ENCODE peak calls at places on chromosome 14, in eight cellular contexts. One of them, this sample, is unnamed.

GRCh38 chr14:30874999-30875787 is 834 bp downstream of the COCH start:
- DNase-seq in RWPE1: no peak
- DNase-seq in psoas muscle: peak; percentile 52
- DNase-seq in GM04503: no peak
- DNase-seq in AG09319: no peak
- DNase-seq in breast epithelium: no peak
- DNase-seq in NCI-H1436: no peak
- DNase-seq in nucleus accumbens: no peak
- DNase-seq in this sample: peak; percentile 24

GRCh38 chr14:64501326-64502171 is 2.1 kb downstream of the ZBTB25 start:
- DNase-seq in RWPE1: no peak
- DNase-seq in psoas muscle: peak; percentile 80
- DNase-seq in GM04503: peak; percentile 61
- DNase-seq in AG09319: no peak
- DNase-seq in breast epithelium: no peak
- DNase-seq in NCI-H1436: no peak
- DNase-seq in nucleus accumbens: no peak
- DNase-seq in this sample: peak; percentile 28

GRCh38 chr14:93708800-93709199 is 79.5 kb downstream of the PRIMA1 start:
- DNase-seq in RWPE1: no peak
- DNase-seq in psoas muscle: no peak
- DNase-seq in GM04503: no peak
- DNase-seq in AG09319: no peak
- DNase-seq in breast epithelium: no peak
- DNase-seq in NCI-H1436: no peak
- DNase-seq in nucleus accumbens: no peak
- DNase-seq in this sample: no peak

GRCh38 chr14:104694991-104695659 is 5.7 kb downstream of the INF2 start:
- DNase-seq in RWPE1: peak; percentile 46
- DNase-seq in psoas muscle: no peak
- DNase-seq in GM04503: no peak
- DNase-seq in AG09319: no peak
- DNase-seq in breast epithelium: no peak
- DNase-seq in NCI-H1436: no peak
- DNase-seq in nucleus accumbens: no peak
- DNase-seq in this sample: no peak

GRCh38 chr14:23544511-23545447 is 6.8 kb downstream of the ZFHX2 start:
- DNase-seq in RWPE1: no peak
- DNase-seq in psoas muscle: peak; percentile 83
- DNase-seq in GM04503: no peak
- DNase-seq in AG09319: no peak
- DNase-seq in breast epithelium: no peak
- DNase-seq in NCI-H1436: peak; percentile 96
- DNase-seq in nucleus accumbens: no peak
- DNase-seq in this sample: no peak

GRCh38 chr14:32019271-32019670 is 57.8 kb upstream of the ARHGAP5 start:
- DNase-seq in RWPE1: no peak
- DNase-seq in psoas muscle: no peak
- DNase-seq in GM04503: no peak
- DNase-seq in AG09319: no peak
- DNase-seq in breast epithelium: no peak
- DNase-seq in NCI-H1436: no peak
- DNase-seq in nucleus accumbens: no peak
- DNase-seq in this sample: no peak

GRCh38 chr14:22841311-22841710 is 4.9 kb downstream of the MMP14 start:
- DNase-seq in RWPE1: no peak
- DNase-seq in psoas muscle: peak; percentile 37
- DNase-seq in GM04503: no peak
- DNase-seq in AG09319: no peak
- DNase-seq in breast epithelium: no peak
- DNase-seq in NCI-H1436: no peak
- DNase-seq in nucleus accumbens: no peak
- DNase-seq in this sample: no peak

GRCh38 chr14:58755026-58755929 is 117.5 kb downstream of the DACT1 start:
- DNase-seq in RWPE1: no peak
- DNase-seq in psoas muscle: no peak
- DNase-seq in GM04503: no peak
- DNase-seq in AG09319: no peak
- DNase-seq in breast epithelium: no peak
- DNase-seq in NCI-H1436: peak; percentile 2
- DNase-seq in nucleus accumbens: no peak
- DNase-seq in this sample: no peak

GRCh38 chr14:90968025-90968424 is 92.4 kb downstream of the RPS6KA5 start:
- DNase-seq in RWPE1: no peak
- DNase-seq in psoas muscle: no peak
- DNase-seq in GM04503: no peak
- DNase-seq in AG09319: no peak
- DNase-seq in breast epithelium: no peak
- DNase-seq in NCI-H1436: no peak
- DNase-seq in nucleus accumbens: no peak
- DNase-seq in this sample: no peak

GRCh38 chr14:65709576-65709975 is 297.0 kb downstream of the FUT8 start:
- DNase-seq in RWPE1: no peak
- DNase-seq in psoas muscle: no peak
- DNase-seq in GM04503: no peak
- DNase-seq in AG09319: no peak
- DNase-seq in breast epithelium: no peak
- DNase-seq in NCI-H1436: no peak
- DNase-seq in nucleus accumbens: no peak
- DNase-seq in this sample: no peak

GRCh38 chr14:104895786-104896642 is 28.7 kb upstream of the PLD4 start:
- DNase-seq in RWPE1: no peak
- DNase-seq in psoas muscle: peak; percentile 48
- DNase-seq in GM04503: no peak
- DNase-seq in AG09319: no peak
- DNase-seq in breast epithelium: no peak
- DNase-seq in NCI-H1436: peak; percentile 55
- DNase-seq in nucleus accumbens: no peak
- DNase-seq in this sample: no peak

GRCh38 chr14:23085458-23085857 is 9.5 kb downstream of the ACIN1 start:
- DNase-seq in RWPE1: no peak
- DNase-seq in psoas muscle: no peak
- DNase-seq in GM04503: no peak
- DNase-seq in AG09319: no peak
- DNase-seq in breast epithelium: no peak
- DNase-seq in NCI-H1436: no peak
- DNase-seq in nucleus accumbens: no peak
- DNase-seq in this sample: no peak

GRCh38 chr14:73754911-73755360 is 40.8 kb upstream of the PNMA1 start:
- DNase-seq in RWPE1: no peak
- DNase-seq in psoas muscle: no peak
- DNase-seq in GM04503: no peak
- DNase-seq in AG09319: no peak
- DNase-seq in breast epithelium: no peak
- DNase-seq in NCI-H1436: no peak
- DNase-seq in nucleus accumbens: no peak
- DNase-seq in this sample: no peak

GRCh38 chr14:104954746-104955395 is 23.3 kb downstream of the AHNAK2 start:
- DNase-seq in RWPE1: no peak
- DNase-seq in psoas muscle: peak; percentile 32
- DNase-seq in GM04503: no peak
- DNase-seq in AG09319: no peak
- DNase-seq in breast epithelium: no peak
- DNase-seq in NCI-H1436: no peak
- DNase-seq in nucleus accumbens: no peak
- DNase-seq in this sample: no peak

GRCh38 chr14:101108579-101109346 is 205.2 kb upstream of the RTL1 start:
- DNase-seq in RWPE1: no peak
- DNase-seq in psoas muscle: peak; percentile 20
- DNase-seq in GM04503: no peak
- DNase-seq in AG09319: no peak
- DNase-seq in breast epithelium: no peak
- DNase-seq in NCI-H1436: no peak
- DNase-seq in nucleus accumbens: no peak
- DNase-seq in this sample: no peak

GRCh38 chr14:24605435-24606190 is 3.9 kb downstream of the GZMH start:
- DNase-seq in RWPE1: peak; percentile 42
- DNase-seq in psoas muscle: no peak
- DNase-seq in GM04503: no peak
- DNase-seq in AG09319: no peak
- DNase-seq in breast epithelium: no peak
- DNase-seq in NCI-H1436: no peak
- DNase-seq in nucleus accumbens: no peak
- DNase-seq in this sample: peak; percentile 54

GRCh38 chr14:49250109-49250508 is 336.1 kb downstream of the RPS29 start:
- DNase-seq in RWPE1: no peak
- DNase-seq in psoas muscle: no peak
- DNase-seq in GM04503: peak; percentile 16
- DNase-seq in AG09319: no peak
- DNase-seq in breast epithelium: no peak
- DNase-seq in NCI-H1436: no peak
- DNase-seq in nucleus accumbens: no peak
- DNase-seq in this sample: no peak

GRCh38 chr14:98868846-98869245 is 403.2 kb downstream of the BCL11B start:
- DNase-seq in RWPE1: no peak
- DNase-seq in psoas muscle: no peak
- DNase-seq in GM04503: no peak
- DNase-seq in AG09319: no peak
- DNase-seq in breast epithelium: no peak
- DNase-seq in NCI-H1436: no peak
- DNase-seq in nucleus accumbens: no peak
- DNase-seq in this sample: no peak

GRCh38 chr14:70098257-70098809 is 90.4 kb downstream of the SLC8A3 start:
- DNase-seq in RWPE1: no peak
- DNase-seq in psoas muscle: no peak
- DNase-seq in GM04503: peak; percentile 5
- DNase-seq in AG09319: no peak
- DNase-seq in breast epithelium: no peak
- DNase-seq in NCI-H1436: no peak
- DNase-seq in nucleus accumbens: no peak
- DNase-seq in this sample: no peak

This sample was measured in OCI-LY7.